ENCODE peak calls at places on chromosome 11, in five cellular contexts. G, H, D, K and A are unnamed samples.

GRCh38 chr11:63017306-63017974 is 1.8 kb upstream of the SLC22A8 start:
- DNase-seq in D (no peak), G (no peak), K (no peak), H (no peak), A (peak)

GRCh38 chr11:123431619-123432018 is 1.6 kb downstream of the GRAMD1B start:
- DNase-seq in K (no peak), D (no peak), G (no peak), H (no peak), A (no peak)

GRCh38 chr11:47977651-47978050 is 2.7 kb upstream of the PTPRJ start:
- DNase-seq in G (no peak), K (no peak), D (no peak), H (no peak), A (no peak)

GRCh38 chr11:103812680-103813079 is 223.8 kb upstream of the DDI1 start:
- DNase-seq in H (no peak), G (no peak), K (no peak), D (no peak), A (no peak)

GRCh38 chr11:12331239-12331874 is 46.0 kb upstream of the PARVA start:
- DNase-seq in K (peak), H (peak), G (peak), D (peak), A (peak)

GRCh38 chr11:123448798-123449197 is 18.7 kb downstream of the GRAMD1B start:
- DNase-seq in D (no peak), H (no peak), K (no peak), G (no peak), A (no peak)

GRCh38 chr11:240315-240714 is 3.5 kb downstream of the PSMD13 start:
- DNase-seq in K (no peak), D (no peak), G (no peak), H (no peak), A (no peak)

GRCh38 chr11:58926251-58926650 is 13.0 kb upstream of the GLYATL1 start:
- DNase-seq in D (no peak), H (no peak), G (no peak), K (no peak), A (no peak)

GRCh38 chr11:58580311-58580710 is 1.4 kb downstream of the ZFP91 start:
- DNase-seq in K (no peak), H (no peak), D (no peak), G (no peak), A (no peak)

GRCh38 chr11:134761361-134761760 is 349.3 kb upstream of the B3GAT1 start:
- DNase-seq in D (peak), K (no peak), H (no peak), G (no peak), A (no peak)

GRCh38 chr11:129989437-129989836 is 13.2 kb downstream of the PRDM10 start:
- DNase-seq in G (no peak), H (no peak), K (no peak), D (no peak), A (no peak)

GRCh38 chr11:90593099-90593498 is 370.2 kb upstream of the CHORDC1 start:
- DNase-seq in H (no peak), G (no peak), K (no peak), D (no peak), A (no peak)

GRCh38 chr11:120254788-120255518 is 15.0 kb downstream of the POU2F3 start:
- DNase-seq in K (no peak), D (no peak), G (no peak), H (no peak), A (no peak)

GRCh38 chr11:75771646-75772410 is 3.2 kb downstream of the DGAT2 start:
- DNase-seq in D (peak), K (peak), H (no peak), G (no peak), A (no peak)

GRCh38 chr11:61826930-61827572 is 1.0 kb upstream of the FADS2 start:
- DNase-seq in G (no peak), K (no peak), D (peak), H (no peak), A (peak)

GRCh38 chr11:65425105-65425970 is 2.7 kb downstream of the NEAT1 start:
- DNase-seq in H (peak), G (peak), D (no peak), K (peak), A (no peak)

GRCh38 chr11:92253945-92254344 is 29.3 kb downstream of the FAT3 start:
- DNase-seq in G (no peak), K (no peak), D (no peak), H (no peak), A (no peak)

GRCh38 chr11:6705905-6706535 is 22.9 kb upstream of the MRPL17 start:
- DNase-seq in H (no peak), D (no peak), G (peak), K (peak), A (peak)

GRCh38 chr11:120244476-120244875 is 4.5 kb downstream of the POU2F3 start:
- DNase-seq in K (no peak), H (no peak), G (no peak), D (no peak), A (no peak)

GRCh38 chr11:57568330-57568766 is 876 bp upstream of the UBE2L6 start:
- DNase-seq in D (peak), G (peak), H (no peak), K (no peak), A (peak)

GRCh38 chr11:57214494-57214893 is 22.6 kb downstream of the APLNR start:
- DNase-seq in D (no peak), H (no peak), K (no peak), G (no peak), A (no peak)

GRCh38 chr11:1410366-1411291 is 20.9 kb downstream of the BRSK2 start:
- DNase-seq in K (no peak), G (no peak), D (no peak), H (no peak), A (peak)

GRCh38 chr11:116613201-116613910 is 159.4 kb downstream of the BUD13 start:
- DNase-seq in H (no peak), D (no peak), K (no peak), G (no peak), A (peak)

GRCh38 chr11:34874202-34874601 is 42.0 kb downstream of the APIP start:
- DNase-seq in K (no peak), H (no peak), D (no peak), G (no peak), A (no peak)

GRCh38 chr11:75040167-75040770 is 51.5 kb downstream of the NEU3 start:
- DNase-seq in H (no peak), D (no peak), K (no peak), G (no peak), A (no peak)

GRCh38 chr11:129292092-129292491 is 83.6 kb upstream of the BARX2 start:
- DNase-seq in G (no peak), K (no peak), D (no peak), H (no peak), A (no peak)

GRCh38 chr11:114083256-114084252 is 24.0 kb downstream of the ZBTB16 start:
- DNase-seq in K (no peak), G (no peak), H (no peak), D (no peak), A (no peak)

GRCh38 chr11:11267312-11267711 is 85.7 kb downstream of the CSNK2A3 start:
- DNase-seq in G (no peak), K (no peak), D (no peak), H (no peak), A (no peak)

GRCh38 chr11:37812281-37812880 is 1214.3 kb upstream of the RAG2 start:
- DNase-seq in D (no peak), H (peak), G (peak), K (no peak), A (no peak)

GRCh38 chr11:74220376-74220775 is 49.3 kb downstream of the PPME1 start:
- DNase-seq in K (no peak), G (no peak), D (no peak), H (no peak), A (no peak)

GRCh38 chr11:95835768-95836488 is 45.6 kb downstream of the CEP57 start:
- DNase-seq in D (peak), H (peak), G (peak), K (peak), A (peak)

GRCh38 chr11:26134481-26135355 is 197.2 kb upstream of the ANO3 start:
- DNase-seq in K (no peak), H (no peak), G (no peak), D (no peak), A (no peak)